ENCODE peak calls at places on chromosomes 6 and 20, in five cellular contexts. One of them, this sample, is unnamed.

GRCh38 chr6:27901801-27902200 is 10.4 kb downstream of the OR2B2 start:
- DNase-seq in HCT116: peak
- DNase-seq in Kasumi-1: peak
- DNase-seq in progenitor cell of endocrine pancreas: no peak
- DNase-seq in anterior cingulate cortex: no peak
- DNase-seq in this sample: no peak

GRCh38 chr6:3773696-3774298 is 22.3 kb upstream of the PXDC1 start:
- DNase-seq in Kasumi-1: no peak
- DNase-seq in progenitor cell of endocrine pancreas: no peak
- DNase-seq in HCT116: no peak
- DNase-seq in anterior cingulate cortex: no peak
- DNase-seq in this sample: no peak

GRCh38 chr6:130928158-130928917 is 101.1 kb downstream of the SMLR1 start:
- DNase-seq in HCT116: no peak
- DNase-seq in progenitor cell of endocrine pancreas: no peak
- DNase-seq in anterior cingulate cortex: no peak
- DNase-seq in Kasumi-1: peak
- DNase-seq in this sample: no peak

GRCh38 chr20:10357061-10357708 is 76.8 kb downstream of the MKKS start:
- DNase-seq in anterior cingulate cortex: no peak
- DNase-seq in progenitor cell of endocrine pancreas: no peak
- DNase-seq in Kasumi-1: no peak
- DNase-seq in HCT116: no peak
- DNase-seq in this sample: no peak

GRCh38 chr20:41482647-41483552 is 116.3 kb upstream of the EMILIN3 start:
- DNase-seq in progenitor cell of endocrine pancreas: no peak
- DNase-seq in anterior cingulate cortex: no peak
- DNase-seq in HCT116: no peak
- DNase-seq in Kasumi-1: no peak
- DNase-seq in this sample: no peak

GRCh38 chr6:4936681-4937041 is 67.2 kb downstream of the RPP40 start:
- DNase-seq in HCT116: no peak
- DNase-seq in Kasumi-1: peak
- DNase-seq in anterior cingulate cortex: no peak
- DNase-seq in progenitor cell of endocrine pancreas: no peak
- DNase-seq in this sample: peak

GRCh38 chr6:30151580-30151979 is 9.4 kb downstream of the TRIM10 start:
- DNase-seq in HCT116: no peak
- DNase-seq in Kasumi-1: peak
- DNase-seq in progenitor cell of endocrine pancreas: no peak
- DNase-seq in anterior cingulate cortex: no peak
- DNase-seq in this sample: no peak

GRCh38 chr6:15375638-15376290 is 129.9 kb downstream of the JARID2 start:
- DNase-seq in HCT116: no peak
- DNase-seq in progenitor cell of endocrine pancreas: no peak
- DNase-seq in Kasumi-1: no peak
- DNase-seq in anterior cingulate cortex: no peak
- DNase-seq in this sample: no peak

GRCh38 chr20:34485068-34485634 is 31.1 kb upstream of the DYNLRB1 start:
- DNase-seq in Kasumi-1: no peak
- DNase-seq in progenitor cell of endocrine pancreas: no peak
- DNase-seq in anterior cingulate cortex: no peak
- DNase-seq in HCT116: no peak
- DNase-seq in this sample: no peak

This sample was measured in SK-N-DZ.